ENCODE peak calls at places on chromosomes 2 and 18, in seven cellular contexts. O, F, N, B, C, Y and S are unnamed samples.

GRCh38 chr2:159297042-159297707 is 10.7 kb upstream of the WDSUB1 start:
- DNase-seq in F (peak; percentile 13), C (no peak), B (no peak), N (no peak), O (no peak), Y (no peak), S (no peak)

GRCh38 chr2:52810460-52810859 is 957.1 kb upstream of the CHAC2 start:
- DNase-seq in F (peak; percentile 70), N (peak; percentile 31), O (no peak), C (no peak), Y (no peak), B (no peak), S (peak; percentile 20)

GRCh38 chr18:24992491-24992890 is 359.5 kb downstream of the ZNF521 start:
- DNase-seq in O (no peak), Y (no peak), F (no peak), B (no peak), N (peak; percentile 41), C (no peak), S (no peak)

GRCh38 chr18:23422751-23423418 is 30.2 kb upstream of the RIOK3 start:
- DNase-seq in B (no peak), F (no peak), Y (no peak), O (no peak), C (no peak), N (peak; percentile 83), S (peak; percentile 46)

GRCh38 chr2:160482673-160483072 is 10.9 kb downstream of the RBMS1 start:
- DNase-seq in Y (no peak), O (no peak), N (no peak), F (peak; percentile 76), C (no peak), B (no peak), S (no peak)

GRCh38 chr2:64267699-64268098 is 123.5 kb upstream of the PELI1 start:
- DNase-seq in F (peak; percentile 95), C (no peak), N (no peak), Y (no peak), B (no peak), O (no peak), S (no peak)

GRCh38 chr2:25740810-25741381 is 67.5 kb upstream of the DTNB start:
- DNase-seq in N (no peak), Y (no peak), C (no peak), O (no peak), F (peak; percentile 91), B (no peak), S (peak; percentile 63)

GRCh38 chr2:38284971-38285370 is 92.1 kb downstream of the ATL2 start:
- DNase-seq in F (peak; percentile 65), O (no peak), N (no peak), C (no peak), Y (no peak), B (no peak), S (no peak)

GRCh38 chr18:30929065-30929464 is 113.5 kb downstream of the DSC3 start:
- DNase-seq in B (no peak), Y (no peak), C (no peak), O (no peak), N (no peak), F (no peak), S (no peak)

GRCh38 chr2:96580771-96581170 is 44.2 kb downstream of the ARID5A start:
- DNase-seq in O (no peak), F (peak; percentile 77), Y (no peak), B (no peak), C (no peak), N (peak; percentile 26), S (peak; percentile 17)

GRCh38 chr18:56235061-56235772 is 403.2 kb downstream of the TXNL1 start:
- DNase-seq in B (no peak), N (no peak), Y (no peak), C (no peak), F (no peak), O (no peak), S (no peak)

GRCh38 chr18:61699397-61700090 is 193.3 kb downstream of the RNF152 start:
- DNase-seq in C (no peak), B (no peak), F (no peak), N (no peak), Y (no peak), O (no peak), S (no peak)

GRCh38 chr2:70944291-70944690 is 8.6 kb downstream of the ATP6V1B1 start:
- DNase-seq in C (no peak), N (no peak), O (no peak), Y (no peak), B (no peak), F (no peak), S (no peak)

GRCh38 chr2:40450066-40450841 is 1.6 kb downstream of the SLC8A1 start:
- DNase-seq in Y (no peak), B (no peak), C (no peak), O (no peak), N (peak; percentile 67), F (peak; percentile 7), S (peak; percentile 45)

GRCh38 chr2:54456526-54457325 is 599 bp downstream of the SPTBN1 start:
- DNase-seq in O (peak; percentile 10), F (peak; percentile 59), Y (no peak), B (peak; percentile 37), N (peak; percentile 71), C (peak; percentile 41), S (peak; percentile 46)

GRCh38 chr18:21656402-21656801 is 44.3 kb downstream of the SNRPD1 start:
- DNase-seq in B (no peak), C (no peak), O (no peak), Y (no peak), F (no peak), N (peak; percentile 38), S (peak; percentile 45)

GRCh38 chr2:139048017-139048416 is 267.8 kb upstream of the NXPH2 start:
- DNase-seq in F (peak; percentile 85), Y (no peak), N (no peak), B (no peak), O (no peak), C (no peak), S (no peak)

GRCh38 chr2:162063899-162064298 is 10.1 kb downstream of the DPP4 start:
- DNase-seq in B (no peak), N (no peak), C (no peak), O (no peak), F (no peak), Y (no peak), S (no peak)

GRCh38 chr2:240384711-240385450 is 50.6 kb upstream of the GPC1 start:
- DNase-seq in B (no peak), Y (no peak), O (no peak), N (peak; percentile 24), C (no peak), F (no peak), S (no peak)

GRCh38 chr2:191376981-191377629 is 131.9 kb downstream of the MYO1B start:
- DNase-seq in O (peak; percentile 36), F (peak; percentile 85), N (peak; percentile 96), C (peak; percentile 17), B (no peak), Y (peak; percentile 68), S (peak; percentile 94)

GRCh38 chr2:239468491-239469017 is 67.7 kb upstream of the HDAC4 start:
- DNase-seq in N (no peak), Y (no peak), F (no peak), O (no peak), B (no peak), C (no peak), S (no peak)

GRCh38 chr18:9482790-9483189 is 7.5 kb downstream of the RALBP1 start:
- DNase-seq in B (no peak), O (no peak), C (no peak), N (peak; percentile 10), Y (no peak), F (no peak), S (no peak)